ENCODE peak calls at places on chromosomes 6 and 20, in four cellular contexts. One of them, this sample, is unnamed.
A peak's percentile ranks its signal among the peaks of the same experiment; 100 is the strongest.

GRCh38 chr20:14727485-14728170 is 390.2 kb upstream of the FLRT3 start:
- DNase-seq in NCI-H748 treated with DMSO at 0.1 percent for 48 hours: no peak
- DNase-seq in glomerular endothelial cell: no peak
- DNase-seq in A549: no peak
- DNase-seq in this sample: no peak

GRCh38 chr6:137416376-137417109 is 77.7 kb downstream of the OLIG3 start:
- DNase-seq in glomerular endothelial cell: no peak
- DNase-seq in NCI-H748 treated with DMSO at 0.1 percent for 48 hours: no peak
- DNase-seq in A549: no peak
- DNase-seq in this sample: no peak

GRCh38 chr6:108630050-108630714 is 69.5 kb downstream of the FOXO3 start:
- DNase-seq in A549: no peak
- DNase-seq in glomerular endothelial cell: no peak
- DNase-seq in NCI-H748 treated with DMSO at 0.1 percent for 48 hours: no peak
- DNase-seq in this sample: no peak

GRCh38 chr6:46010771-46011170 is 4.9 kb downstream of the CLIC5 start:
- DNase-seq in glomerular endothelial cell: no peak
- DNase-seq in A549: no peak
- DNase-seq in NCI-H748 treated with DMSO at 0.1 percent for 48 hours: no peak
- DNase-seq in this sample: no peak

GRCh38 chr6:72968704-72969103 is 256.6 kb downstream of the KHDC1L start:
- DNase-seq in NCI-H748 treated with DMSO at 0.1 percent for 48 hours: no peak
- DNase-seq in glomerular endothelial cell: no peak
- DNase-seq in A549: no peak
- DNase-seq in this sample: no peak

GRCh38 chr20:62727584-62728027 is 19.0 kb downstream of the NTSR1 start:
- DNase-seq in glomerular endothelial cell: no peak
- DNase-seq in NCI-H748 treated with DMSO at 0.1 percent for 48 hours: no peak
- DNase-seq in A549: no peak
- DNase-seq in this sample: no peak

GRCh38 chr20:36034875-36035274 is 66.5 kb downstream of the CNBD2 start:
- DNase-seq in NCI-H748 treated with DMSO at 0.1 percent for 48 hours: no peak
- DNase-seq in glomerular endothelial cell: no peak
- DNase-seq in A549: no peak
- DNase-seq in this sample: no peak

GRCh38 chr20:45487231-45487635 is 17.7 kb downstream of the WFDC2 start:
- DNase-seq in NCI-H748 treated with DMSO at 0.1 percent for 48 hours: no peak
- DNase-seq in glomerular endothelial cell: no peak
- DNase-seq in A549: peak; percentile 20
- DNase-seq in this sample: peak; percentile 43

GRCh38 chr6:156686429-156686939 is 90.7 kb upstream of the ARID1B start:
- DNase-seq in A549: peak; percentile 50
- DNase-seq in NCI-H748 treated with DMSO at 0.1 percent for 48 hours: peak; percentile 85
- DNase-seq in glomerular endothelial cell: no peak
- DNase-seq in this sample: peak; percentile 47

GRCh38 chr20:57620999-57621398 is 773 bp upstream of the ZBP1 start:
- DNase-seq in A549: no peak
- DNase-seq in glomerular endothelial cell: no peak
- DNase-seq in NCI-H748 treated with DMSO at 0.1 percent for 48 hours: no peak
- DNase-seq in this sample: peak; percentile 28

GRCh38 chr20:62511915-62512610 is 36.3 kb upstream of the GATA5 start:
- DNase-seq in glomerular endothelial cell: no peak
- DNase-seq in NCI-H748 treated with DMSO at 0.1 percent for 48 hours: no peak
- DNase-seq in A549: no peak
- DNase-seq in this sample: no peak

GRCh38 chr6:72561629-72562028 is 60.2 kb upstream of the KCNQ5 start:
- DNase-seq in A549: no peak
- DNase-seq in glomerular endothelial cell: no peak
- DNase-seq in NCI-H748 treated with DMSO at 0.1 percent for 48 hours: no peak
- DNase-seq in this sample: no peak

GRCh38 chr20:952196-952795 is 36.2 kb upstream of the ANGPT4 start:
- DNase-seq in A549: no peak
- DNase-seq in glomerular endothelial cell: no peak
- DNase-seq in NCI-H748 treated with DMSO at 0.1 percent for 48 hours: no peak
- DNase-seq in this sample: no peak

GRCh38 chr20:51255417-51255816 is 232.5 kb upstream of the KCNG1 start:
- DNase-seq in glomerular endothelial cell: no peak
- DNase-seq in A549: no peak
- DNase-seq in NCI-H748 treated with DMSO at 0.1 percent for 48 hours: no peak
- DNase-seq in this sample: no peak

GRCh38 chr6:15948930-15949900 is 179.7 kb upstream of the MYLIP start:
- DNase-seq in NCI-H748 treated with DMSO at 0.1 percent for 48 hours: peak; percentile 100
- DNase-seq in glomerular endothelial cell: peak; percentile 45
- DNase-seq in A549: peak; percentile 44
- DNase-seq in this sample: peak; percentile 76

GRCh38 chr20:14536738-14537137 is 199.3 kb upstream of the FLRT3 start:
- DNase-seq in glomerular endothelial cell: no peak
- DNase-seq in NCI-H748 treated with DMSO at 0.1 percent for 48 hours: no peak
- DNase-seq in A549: no peak
- DNase-seq in this sample: no peak

GRCh38 chr6:36844232-36845170 is 5.3 kb upstream of the CPNE5 start:
- DNase-seq in NCI-H748 treated with DMSO at 0.1 percent for 48 hours: no peak
- DNase-seq in glomerular endothelial cell: no peak
- DNase-seq in A549: no peak
- DNase-seq in this sample: no peak

GRCh38 chr20:36919715-36920333 is 31.7 kb downstream of the SAMHD1 start:
- DNase-seq in A549: peak; percentile 50
- DNase-seq in NCI-H748 treated with DMSO at 0.1 percent for 48 hours: peak; percentile 18
- DNase-seq in glomerular endothelial cell: peak; percentile 50
- DNase-seq in this sample: peak; percentile 78

GRCh38 chr6:26032387-26033131 is 54.7 kb upstream of the HFE start:
- DNase-seq in NCI-H748 treated with DMSO at 0.1 percent for 48 hours: no peak
- DNase-seq in A549: no peak
- DNase-seq in glomerular endothelial cell: peak; percentile 37
- DNase-seq in this sample: peak; percentile 37

GRCh38 chr6:94260755-94261154 is 841.4 kb upstream of the EPHA7 start:
- DNase-seq in A549: no peak
- DNase-seq in glomerular endothelial cell: no peak
- DNase-seq in NCI-H748 treated with DMSO at 0.1 percent for 48 hours: no peak
- DNase-seq in this sample: no peak

GRCh38 chr6:104173680-104174079 is 686.0 kb downstream of the HACE1 start:
- DNase-seq in NCI-H748 treated with DMSO at 0.1 percent for 48 hours: no peak
- DNase-seq in A549: no peak
- DNase-seq in glomerular endothelial cell: no peak
- DNase-seq in this sample: no peak

GRCh38 chr20:4973330-4974097 is 27.8 kb downstream of the SLC23A2 start:
- DNase-seq in NCI-H748 treated with DMSO at 0.1 percent for 48 hours: no peak
- DNase-seq in A549: peak; percentile 51
- DNase-seq in glomerular endothelial cell: peak; percentile 63
- DNase-seq in this sample: no peak

GRCh38 chr6:169868458-169868857 is 117.0 kb downstream of the ERMARD start:
- DNase-seq in glomerular endothelial cell: no peak
- DNase-seq in NCI-H748 treated with DMSO at 0.1 percent for 48 hours: no peak
- DNase-seq in A549: no peak
- DNase-seq in this sample: no peak

GRCh38 chr6:57262491-57262890 is 40.4 kb upstream of the RAB23 start:
- DNase-seq in NCI-H748 treated with DMSO at 0.1 percent for 48 hours: no peak
- DNase-seq in glomerular endothelial cell: no peak
- DNase-seq in A549: no peak
- DNase-seq in this sample: no peak

GRCh38 chr6:1610497-1611321 is 994 bp downstream of the FOXC1 start:
- DNase-seq in glomerular endothelial cell: no peak
- DNase-seq in A549: no peak
- DNase-seq in NCI-H748 treated with DMSO at 0.1 percent for 48 hours: peak; percentile 59
- DNase-seq in this sample: no peak